ENCODE peak calls at places on chromosomes 3 and 15, in ten cellular contexts. M, I, G, H, P, T, Z, Y, U and O are unnamed samples.

GRCh38 chr3:10228248-10228950 is 19.9 kb upstream of the TATDN2 start:
- DNase-seq in M (no peak), I (no peak), G (no peak), H (no peak), P (no peak), T (no peak), Z (no peak), Y (no peak), U (no peak), O (no peak)

GRCh38 chr15:88814393-88814792 is 11.2 kb downstream of the ACAN start:
- DNase-seq in M (no peak), I (no peak), G (no peak), H (no peak), P (no peak), T (no peak), Z (no peak), Y (no peak), U (peak; percentile 51), O (no peak)

GRCh38 chr15:51162865-51163762 is 68.4 kb upstream of the TNFAIP8L3 start:
- DNase-seq in M (peak; percentile 86), I (peak; percentile 61), G (peak; percentile 45), H (peak; percentile 69), P (peak; percentile 72), T (peak; percentile 65), Z (peak; percentile 77), Y (peak; percentile 33), U (peak; percentile 78), O (peak; percentile 81)

GRCh38 chr3:20637729-20638128 is 451.7 kb upstream of the SGO1 start:
- DNase-seq in M (no peak), I (no peak), G (no peak), H (no peak), P (no peak), T (no peak), Z (no peak), Y (no peak), U (no peak), O (no peak)

GRCh38 chr15:57443486-57443885 is 67.2 kb downstream of the CGNL1 start:
- DNase-seq in M (no peak), I (no peak), G (no peak), H (no peak), P (no peak), T (no peak), Z (no peak), Y (no peak), U (no peak), O (no peak)

GRCh38 chr15:96849501-96849900 is 519.0 kb downstream of the NR2F2 start:
- DNase-seq in M (no peak), I (no peak), G (no peak), H (no peak), P (no peak), T (no peak), Z (no peak), Y (no peak), U (no peak), O (no peak)

GRCh38 chr3:13121553-13122001 is 48.3 kb upstream of the IQSEC1 start:
- DNase-seq in M (no peak), I (no peak), G (no peak), H (no peak), P (no peak), T (no peak), Z (peak; percentile 22), Y (no peak), U (no peak), O (peak; percentile 62)

GRCh38 chr3:88131695-88132094 is 18.1 kb upstream of the C3orf38 start:
- DNase-seq in M (no peak), I (no peak), G (no peak), H (no peak), P (no peak), T (no peak), Z (no peak), Y (no peak), U (no peak), O (no peak)

GRCh38 chr3:137081711-137082110 is 123.9 kb downstream of the IL20RB start:
- DNase-seq in M (no peak), I (no peak), G (no peak), H (no peak), P (no peak), T (no peak), Z (no peak), Y (no peak), U (no peak), O (no peak)

GRCh38 chr3:137079572-137079971 is 121.8 kb downstream of the IL20RB start:
- DNase-seq in M (no peak), I (no peak), G (no peak), H (no peak), P (no peak), T (no peak), Z (no peak), Y (no peak), U (no peak), O (no peak)

GRCh38 chr3:137084579-137084978 is 126.8 kb downstream of the IL20RB start:
- DNase-seq in M (no peak), I (no peak), G (no peak), H (no peak), P (no peak), T (no peak), Z (no peak), Y (no peak), U (no peak), O (no peak)
- H3K9me3 ChIP-seq in M (no peaks in the 10 kb centered on the region), I (no peaks in the 10 kb centered on the region), G (no peaks in the 10 kb centered on the region), H (no peaks in the 10 kb centered on the region), P (no peaks in the 10 kb centered on the region), T (no peaks in the 10 kb centered on the region), Z (no peaks in the 10 kb centered on the region), Y (no peaks in the 10 kb centered on the region), U (no peaks in the 10 kb centered on the region), O (no peaks in the 10 kb centered on the region)

GRCh38 chr15:90588427-90588826 is 58.7 kb downstream of the CRTC3 start:
- DNase-seq in M (no peak), I (no peak), G (no peak), H (no peak), P (no peak), T (no peak), Z (no peak), Y (no peak), U (peak; percentile 40), O (no peak)

GRCh38 chr15:90586948-90587347 is 57.2 kb downstream of the CRTC3 start:
- DNase-seq in M (no peak), I (no peak), G (no peak), H (no peak), P (no peak), T (no peak), Z (no peak), Y (no peak), U (no peak), O (no peak)

GRCh38 chr15:90584841-90585240 is 55.1 kb downstream of the CRTC3 start:
- DNase-seq in M (no peak), I (no peak), G (no peak), H (no peak), P (no peak), T (no peak), Z (no peak), Y (no peak), U (no peak), O (no peak)

GRCh38 chr15:90583471-90584252 is 53.9 kb downstream of the CRTC3 start:
- DNase-seq in M (peak; percentile 57), I (no peak), G (no peak), H (no peak), P (no peak), T (no peak), Z (no peak), Y (no peak), U (no peak), O (no peak)

GRCh38 chr15:90585863-90586262 is 56.1 kb downstream of the CRTC3 start:
- DNase-seq in M (no peak), I (no peak), G (no peak), H (no peak), P (no peak), T (no peak), Z (no peak), Y (no peak), U (no peak), O (no peak)
- TF ChIP-seq POLR2AphosphoS5 in M (no peak), I (no peak), G (no peak), H (no peak), P (no peak), T (no peak), Z (no peak), Y (no peak), U (no peak), O (no peak)

GRCh38 chr15:85706779-85707518 is 87.8 kb downstream of the KLHL25 start:
- DNase-seq in M (no peak), I (no peak), G (no peak), H (peak; percentile 23), P (no peak), T (no peak), Z (no peak), Y (no peak), U (no peak), O (no peak)
- TF ChIP-seq CTCF in M (no peak), I (no peak), G (no peak), H (no peak), P (no peak), T (no peak), Z (no peak), Y (no peak), U (no peak), O (no peak)

GRCh38 chr3:147410126-147410517 is 957 bp downstream of the ZIC1 start:
- DNase-seq in M (no peak), I (no peak), G (no peak), H (no peak), P (no peak), T (no peak), Z (no peak), Y (no peak), U (no peak), O (no peak)

GRCh38 chr3:147410518-147411234 is 1.5 kb downstream of the ZIC1 start:
- DNase-seq in M (peak; percentile 71), I (no peak), G (no peak), H (no peak), P (no peak), T (no peak), Z (no peak), Y (no peak), U (no peak), O (peak; percentile 68)

GRCh38 chr3:147411235-147411607 is 2.1 kb downstream of the ZIC1 start:
- DNase-seq in M (no peak), I (no peak), G (no peak), H (no peak), P (no peak), T (no peak), Z (no peak), Y (no peak), U (no peak), O (no peak)

GRCh38 chr3:147408180-147409105 is 722 bp upstream of the ZIC1 start:
- DNase-seq in M (no peak), I (no peak), G (no peak), H (no peak), P (no peak), T (no peak), Z (no peak), Y (no peak), U (no peak), O (no peak)

DNA sequence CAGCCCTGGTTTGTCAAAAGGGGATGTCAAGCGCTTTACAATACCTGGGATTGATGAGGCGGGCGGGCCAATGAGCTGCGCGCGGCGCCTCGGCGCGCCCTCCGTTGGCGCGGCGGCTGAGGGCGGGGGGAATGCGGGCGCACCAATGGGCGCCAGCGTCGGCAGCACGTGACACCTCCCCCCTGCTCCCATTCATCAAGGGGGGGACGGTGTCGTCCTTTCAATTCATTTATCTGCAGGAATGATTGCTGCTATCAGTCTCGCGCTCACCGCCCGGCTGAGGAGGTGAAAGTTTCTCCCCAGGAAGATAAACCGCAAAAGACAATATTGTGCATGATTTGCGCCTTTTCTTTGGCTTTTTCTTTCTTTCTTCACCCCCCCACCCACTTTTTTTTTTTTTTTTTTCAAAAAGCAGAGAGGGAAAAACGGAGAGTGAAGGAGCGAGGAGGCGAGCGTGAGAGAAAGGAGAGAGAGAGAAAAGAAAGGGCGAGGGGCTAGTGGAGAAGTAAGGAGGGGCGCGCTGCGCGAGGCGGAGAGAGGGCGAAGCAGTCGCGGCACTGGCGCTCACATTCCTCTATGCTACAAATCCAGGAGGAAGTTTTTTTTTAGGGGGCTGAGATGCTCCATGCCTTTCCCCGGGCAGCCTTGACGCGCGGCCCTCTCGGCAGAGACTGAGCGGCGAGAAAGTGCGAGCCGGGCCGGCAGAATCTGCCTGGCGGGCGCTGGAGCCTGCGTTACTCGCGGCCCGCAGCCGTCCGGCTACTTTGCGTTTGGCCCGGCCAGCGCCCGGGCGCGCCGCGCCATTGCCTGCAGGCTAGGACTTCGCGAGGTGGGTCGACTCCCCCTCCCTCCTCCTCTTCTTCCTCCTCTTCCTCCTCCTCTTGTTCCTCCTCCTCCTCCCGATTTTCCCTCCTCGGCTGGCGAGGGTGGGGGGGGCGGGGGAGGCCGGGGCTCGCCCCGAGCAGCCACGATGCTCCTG is at the start of gene ZIC1:
- DNase-seq in M (no peak), I (no peak), G (no peak), H (no peak), P (no peak), T (no peak), Z (no peak), Y (no peak), U (no peak), O (no peak)
- H3K9me3 ChIP-seq in M (no peaks in the 10 kb centered on the region), I (no peaks in the 10 kb centered on the region), G (no peaks in the 10 kb centered on the region), H (no peaks in the 10 kb centered on the region), P (peaks cover 32% of the 10 kb centered on the region), T (no peaks in the 10 kb centered on the region), Z (no peaks in the 10 kb centered on the region), Y (no peaks in the 10 kb centered on the region), U (no peaks in the 10 kb centered on the region), O (no peaks in the 10 kb centered on the region)